ENCODE peak calls at places on chromosome 14, in eight cellular contexts. W is testis, Y is ovary, A is neural progenitor cell, T is fibroblast of lung, M is HepG2, O is adrenal gland, V is mesenchymal stem cell. U is an unnamed sample.

GRCh38 chr14:71472961-71473340 is 459.3 kb upstream of the RGS6 start:
- DNase-seq in A (no peak), Y (no peak), V (no peak), O (no peak), M (no peak), W (no peak), T (no peak), U (no peak)

GRCh38 chr14:50013198-50013918 is 103.0 kb downstream of the VCPKMT start:
- DNase-seq in O (no peak), A (no peak), T (no peak), V (no peak), W (no peak), Y (no peak), M (peak), U (no peak)

GRCh38 chr14:30223385-30223785 is 295.7 kb upstream of the PRKD1 start:
- DNase-seq in T (peak), W (no peak), V (peak), A (no peak), M (peak), Y (peak), O (peak), U (peak)

GRCh38 chr14:55276736-55277135 is 5.5 kb downstream of the FBXO34 start:
- DNase-seq in Y (no peak), O (no peak), W (no peak), M (no peak), V (no peak), T (no peak), A (no peak), U (no peak)

GRCh38 chr14:50736932-50737419 is 68.9 kb upstream of the SAV1 start:
- DNase-seq in A (no peak), O (no peak), T (no peak), V (no peak), W (peak), M (no peak), Y (no peak), U (no peak)

GRCh38 chr14:64688028-64688427 is 16.2 kb upstream of the PLEKHG3 start:
- DNase-seq in W (no peak), A (no peak), Y (no peak), V (no peak), M (no peak), T (no peak), O (no peak), U (no peak)

GRCh38 chr14:73823339-73823885 is 28.2 kb upstream of the PTGR2 start:
- DNase-seq in O (no peak), M (no peak), V (no peak), Y (no peak), A (no peak), T (no peak), W (no peak), U (peak)

GRCh38 chr14:68978550-68978911 is 571 bp downstream of the ACTN1 start:
- DNase-seq in M (no peak), T (peak), Y (peak), A (peak), W (peak), V (peak), O (peak), U (no peak)

GRCh38 chr14:74085047-74085637 is 386 bp downstream of the LIN52 start:
- DNase-seq in T (peak), A (peak), W (no peak), M (peak), O (no peak), V (peak), Y (no peak), U (no peak)

GRCh38 chr14:34833545-34834523 is 41.3 kb downstream of the BAZ1A start:
- DNase-seq in M (no peak), T (peak), O (no peak), A (no peak), W (no peak), Y (no peak), V (peak), U (no peak)

GRCh38 chr14:64762044-64763034 is 58.1 kb downstream of the PLEKHG3 start:
- DNase-seq in M (peak), W (peak), Y (peak), V (peak), A (peak), T (peak), O (peak), U (peak)

GRCh38 chr14:35400707-35401421 is 3.7 kb downstream of the NFKBIA start:
- DNase-seq in Y (peak), W (no peak), O (peak), A (no peak), V (peak), T (no peak), M (peak), U (no peak)

GRCh38 chr14:50040905-50041465 is 75.4 kb downstream of the VCPKMT start:
- DNase-seq in Y (no peak), M (no peak), A (no peak), V (no peak), T (no peak), O (no peak), W (no peak), U (no peak)

GRCh38 chr14:90556666-90557450 is 160.0 kb downstream of the CALM1 start:
- DNase-seq in T (no peak), Y (no peak), M (peak), W (no peak), O (no peak), A (no peak), V (no peak), U (no peak)

GRCh38 chr14:71355324-71356201 is 448.3 kb downstream of the PCNX1 start:
- DNase-seq in M (no peak), V (no peak), O (peak), A (no peak), T (peak), W (peak), Y (peak), U (no peak)

GRCh38 chr14:74426202-74426582 is at the start of gene SYNDIG1L:
- DNase-seq in T (no peak), A (no peak), O (no peak), Y (no peak), V (no peak), W (no peak), M (no peak), U (no peak)

GRCh38 chr14:64561631-64562030 is 11.9 kb downstream of the PPP1R36 start:
- DNase-seq in V (no peak), W (no peak), A (no peak), T (no peak), Y (no peak), M (no peak), O (no peak), U (no peak)

GRCh38 chr14:77053046-77053841 is 24.7 kb upstream of the IRF2BPL start:
- DNase-seq in A (peak), O (peak), M (peak), W (peak), V (peak), T (peak), Y (peak), U (no peak)
- H3K4me3 ChIP-seq in A (no peak), O (no peak), M (no peak), W (no peak), V (no peak), T (no peak), Y (no peak), U (no peak)

DNA sequence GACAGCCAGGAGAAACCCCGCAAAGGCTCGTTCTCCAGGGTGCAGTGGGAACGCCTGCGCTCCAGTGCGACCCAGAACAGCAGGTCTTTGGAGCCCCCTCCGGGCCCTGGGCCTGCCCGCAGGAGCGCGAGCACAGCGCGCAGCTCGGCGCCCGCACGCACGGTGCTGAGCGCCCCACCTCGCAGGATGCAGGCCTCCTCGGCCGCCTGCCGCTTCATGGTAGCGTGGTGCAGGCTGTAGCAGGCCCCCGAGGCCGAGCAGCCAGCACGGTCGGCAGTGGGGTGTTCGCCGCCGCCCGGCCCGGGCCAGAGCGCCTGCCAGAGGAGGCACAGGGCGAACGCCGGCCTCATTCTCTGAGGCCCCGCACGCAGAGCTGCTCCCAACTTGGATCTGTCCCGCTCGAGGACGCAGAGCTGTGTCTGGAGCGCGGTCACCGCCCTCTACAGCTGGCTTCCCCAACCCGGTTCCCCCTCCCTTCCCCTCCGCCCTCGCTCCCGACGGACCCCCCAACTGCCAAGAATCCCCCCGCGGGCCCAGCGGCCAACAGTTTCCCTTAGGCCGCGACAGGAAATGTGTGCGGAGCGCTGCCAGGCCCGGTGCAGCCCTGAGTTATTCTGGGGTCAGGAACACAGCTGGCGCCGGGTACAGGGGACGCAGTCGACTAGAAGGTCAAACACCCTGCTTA is at the start of gene CLEC14A:
- DNase-seq in W (peak), T (no peak), Y (peak), M (no peak), A (peak), V (no peak), O (no peak), U (no peak)
- H3K4me3 ChIP-seq in W (peak), T (peak), Y (peak), M (no peak), A (peak), V (peak), O (peak), U (peak)

GRCh38 chr14:75515631-75515999 is 6.7 kb upstream of the BATF start:
- DNase-seq in W (no peak), A (no peak), V (no peak), Y (no peak), M (no peak), T (no peak), O (no peak), U (no peak)
- H3K4me3 ChIP-seq in W (peak), A (no peak), V (peak), Y (no peak), M (peak), T (peak), O (no peak), U (no peak)

GRCh38 chr14:105487449-105487985 is 831 bp downstream of the CRIP1 start:
- DNase-seq in Y (no peak), W (no peak), M (no peak), V (no peak), T (no peak), A (peak), O (no peak), U (no peak)
- H3K4me3 ChIP-seq in Y (peak), W (peak), M (peak), V (no peak), T (peak), A (peak), O (peak), U (no peak)

DNA sequence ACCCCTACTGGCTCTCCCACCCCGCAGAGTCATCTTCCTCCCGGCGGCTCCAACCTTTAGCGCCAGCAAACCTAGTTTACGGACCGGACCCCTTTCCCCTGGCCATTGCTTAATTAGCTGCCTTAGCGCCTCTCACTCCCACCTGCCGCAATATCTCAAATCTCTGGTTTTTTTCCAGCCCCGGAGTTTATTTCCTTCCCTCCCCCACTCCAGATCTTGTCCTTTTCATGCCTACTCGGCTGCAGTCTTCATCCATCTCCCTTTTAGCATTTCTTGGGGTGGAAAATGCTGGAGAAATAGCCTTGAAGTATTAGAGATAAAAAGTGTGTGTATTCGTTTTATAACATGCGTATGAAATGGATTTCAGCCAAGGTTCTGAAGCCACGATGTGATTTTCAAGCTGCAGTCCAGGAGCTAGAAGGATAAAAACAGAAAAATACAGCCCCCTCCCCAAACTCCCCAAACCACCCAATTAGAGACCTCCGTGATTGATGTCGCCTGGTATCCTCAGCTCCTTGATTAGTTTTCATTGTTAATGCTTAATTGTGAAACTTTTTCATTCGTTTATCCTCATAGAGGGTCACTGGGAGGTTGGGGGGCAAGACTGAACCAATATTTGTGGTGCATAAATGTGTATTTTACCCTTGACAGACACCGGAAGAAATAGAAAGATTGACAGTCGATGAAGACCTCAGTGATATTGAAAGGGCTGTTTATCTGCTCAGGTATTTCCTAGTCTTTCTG is 1.5 kb downstream of the PPP4R4 start:
- DNase-seq in Y (no peak), W (no peak), A (no peak), O (no peak), T (no peak), V (no peak), M (no peak), U (no peak)
- H3K4me3 ChIP-seq in Y (peak), W (peak), A (peak), O (peak), T (peak), V (peak), M (peak), U (peak)

GRCh38 chr14:102088012-102088792 is 1.4 kb upstream of the HSP90AA1 start:
- DNase-seq in T (no peak), V (peak), Y (peak), A (peak), M (no peak), O (peak), W (peak), U (no peak)
- H3K4me3 ChIP-seq in T (peak), V (peak), Y (peak), A (peak), M (peak), O (peak), W (peak), U (peak)

U was measured in astrocyte of the cerebellum.